ENCODE peak calls at places on chromosomes 16 and 17, in four cellular contexts. P is suprapubic skin, G is tibial artery, U is tibial nerve. Z is an unnamed sample.

GRCh38 chr17:77821114-77821513 is 137.4 kb upstream of the TNRC6C start:
- DNase-seq in G (peak), U (no peak), P (no peak), Z (no peak)

GRCh38 chr17:47816947-47817346 is 4.6 kb downstream of the OSBPL7 start:
- DNase-seq in U (no peak), P (peak), G (no peak), Z (no peak)

GRCh38 chr17:77454560-77455095 is 313.9 kb downstream of the SEC14L1 start:
- DNase-seq in U (no peak), G (no peak), P (no peak), Z (no peak)

GRCh38 chr16:22813946-22814325 is at the start of gene HS3ST2:
- DNase-seq in U (no peak), P (peak), G (peak), Z (no peak)

GRCh38 chr16:24635900-24636610 is 93.4 kb upstream of the TNRC6A start:
- DNase-seq in P (peak), U (peak), G (peak), Z (no peak)

GRCh38 chr16:30924086-30924714 is 828 bp downstream of the FBXL19 start:
- DNase-seq in U (no peak), P (peak), G (peak), Z (no peak)

GRCh38 chr16:81649561-81649960 is 129.5 kb upstream of the PLCG2 start:
- DNase-seq in G (no peak), P (no peak), U (no peak), Z (no peak)

GRCh38 chr17:58556833-58557250 is 42.4 kb upstream of the MTMR4 start:
- DNase-seq in U (no peak), G (no peak), P (no peak), Z (no peak)

GRCh38 chr16:49463529-49463928 is 89.9 kb downstream of the C16orf78 start:
- DNase-seq in U (no peak), G (peak), P (peak), Z (no peak)

GRCh38 chr16:71414038-71414437 is 27.8 kb downstream of the TLE7 start:
- DNase-seq in G (no peak), P (no peak), U (no peak), Z (no peak)

GRCh38 chr17:31570231-31570630 is 178.8 kb downstream of the RAB11FIP4 start:
- DNase-seq in G (no peak), P (no peak), U (no peak), Z (no peak)

GRCh38 chr17:82052638-82053059 is 951 bp downstream of the GPS1 start:
- DNase-seq in G (no peak), P (no peak), U (no peak), Z (no peak)

GRCh38 chr17:77649717-77650211 is 308.7 kb upstream of the TNRC6C start:
- DNase-seq in P (peak), U (no peak), G (no peak), Z (no peak)

GRCh38 chr17:47621293-47622178 is 28.2 kb upstream of the KPNB1 start:
- DNase-seq in U (no peak), P (no peak), G (peak), Z (no peak)

DNA sequence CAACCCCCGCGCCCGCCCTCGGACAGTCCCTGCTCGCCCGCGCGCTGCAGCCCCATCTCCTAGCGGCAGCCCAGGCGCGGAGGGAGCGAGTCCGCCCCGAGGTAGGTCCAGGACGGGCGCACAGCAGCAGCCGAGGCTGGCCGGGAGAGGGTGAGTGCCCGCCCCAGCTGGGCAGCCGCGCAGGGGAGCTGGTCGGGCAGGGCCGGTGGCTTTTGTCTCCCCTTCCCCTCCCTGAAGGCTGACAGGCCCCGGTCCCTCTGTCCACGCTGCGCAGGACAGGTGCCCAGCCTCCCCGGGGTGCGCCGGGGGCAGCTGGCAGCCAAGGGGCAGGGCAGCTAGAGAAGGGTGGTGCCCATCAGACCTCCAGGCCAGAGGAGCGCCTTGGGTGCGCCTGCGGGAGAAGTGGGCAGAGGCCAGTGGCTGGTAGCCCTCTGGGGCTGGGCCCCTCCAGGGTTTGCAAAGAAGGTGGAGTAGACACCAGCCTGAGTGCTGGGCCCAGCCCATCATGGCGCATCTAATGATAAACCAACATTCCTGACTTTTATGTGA is 278 bp downstream of the ITGB4 start:
- DNase-seq in G (no peak), P (peak), U (no peak), Z (no peak)
- H3K4me3 ChIP-seq in G (peak), P (peak), U (peak), Z (peak)

DNA sequence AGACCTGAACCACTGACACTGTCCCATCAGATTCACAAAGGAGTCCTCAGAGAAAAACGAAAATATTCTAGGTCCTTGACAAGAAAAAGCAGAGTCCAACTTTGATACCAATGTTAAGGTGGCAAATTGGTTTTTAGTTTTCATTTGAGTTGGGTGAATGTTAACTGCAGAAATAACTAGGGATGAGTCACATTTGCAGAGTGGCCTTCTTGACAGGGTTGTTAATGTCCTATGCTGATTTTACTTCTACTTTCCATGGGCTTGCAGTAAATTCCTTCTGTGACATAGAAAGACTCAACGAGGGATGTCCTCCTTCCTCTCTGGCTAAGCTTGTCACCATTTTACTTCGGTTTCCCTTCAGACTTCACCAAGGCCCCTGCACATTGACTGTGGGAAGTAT is 47.2 kb upstream of the ICAM2 start:
- DNase-seq in G (no peak), U (no peak), P (no peak), Z (no peak)
- H3K27ac ChIP-seq in G (no peak), U (no peak), P (no peak), Z (no peak)

DNA sequence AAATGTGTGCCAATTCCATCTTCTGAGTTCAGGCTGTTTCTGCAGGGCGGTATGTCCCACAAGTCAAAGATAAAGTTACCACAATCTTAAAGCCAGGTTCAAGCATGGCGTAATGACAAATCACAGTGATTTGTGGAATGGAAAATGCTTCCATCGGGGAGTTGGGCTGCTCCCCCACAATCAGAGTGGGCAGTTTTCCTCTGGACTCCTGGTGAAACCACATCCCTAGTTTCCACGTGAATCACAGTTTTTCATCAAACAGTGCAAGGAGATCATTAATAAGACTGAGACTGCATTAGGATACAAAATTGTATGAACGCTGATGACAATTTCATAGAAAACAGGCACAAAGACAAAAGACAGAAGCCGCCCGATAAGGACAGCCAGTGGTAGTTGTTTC is 3.5 kb downstream of the LITAF start:
- DNase-seq in G (no peak), P (no peak), U (no peak), Z (no peak)
- H3K4me3 ChIP-seq in G (no peak), P (no peak), U (no peak), Z (peak)

DNA sequence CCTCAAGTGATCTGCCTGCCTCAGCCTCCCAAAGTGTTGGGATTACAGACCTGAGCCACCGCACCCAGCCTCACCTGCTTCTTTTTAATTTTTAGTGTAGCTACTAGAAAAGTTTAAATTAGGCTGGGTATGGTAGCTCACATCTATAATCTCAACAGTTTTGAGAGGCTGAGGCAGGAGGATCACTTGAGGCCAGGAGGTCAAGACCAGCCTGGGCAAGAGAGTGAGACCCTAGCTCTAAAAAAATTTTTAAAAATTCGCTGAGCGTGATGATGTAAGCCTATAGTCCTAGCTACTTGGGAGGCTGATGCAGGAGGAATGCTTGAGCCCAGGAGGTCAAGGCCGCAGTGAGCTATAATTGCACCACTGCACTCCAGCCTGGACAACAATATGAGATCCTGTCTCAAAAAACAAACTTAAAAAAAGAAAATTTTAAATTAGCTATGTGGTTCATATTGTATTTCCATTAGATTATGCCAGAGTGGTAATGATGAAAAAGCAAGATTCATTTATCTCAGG is 34.9 kb downstream of the TXNDC11 start:
- DNase-seq in U (no peak), G (no peak), P (no peak), Z (no peak)
- H3K27ac ChIP-seq in U (no peak), G (no peak), P (no peak), Z (no peak)

GRCh38 chr16:89169778-89170177 is 1.8 kb upstream of the CDH15 start:
- DNase-seq in U (no peak), G (no peak), P (no peak), Z (no peak)

GRCh38 chr16:89170346-89171215 is 967 bp upstream of the CDH15 start:
- DNase-seq in P (no peak), G (no peak), U (no peak), Z (no peak)

GRCh38 chr16:89172901-89173628 is 1.5 kb downstream of the CDH15 start:
- DNase-seq in P (no peak), U (no peak), G (no peak), Z (no peak)

GRCh38 chr16:89172171-89172900 is 788 bp downstream of the CDH15 start:
- DNase-seq in P (no peak), U (no peak), G (no peak), Z (no peak)

DNA sequence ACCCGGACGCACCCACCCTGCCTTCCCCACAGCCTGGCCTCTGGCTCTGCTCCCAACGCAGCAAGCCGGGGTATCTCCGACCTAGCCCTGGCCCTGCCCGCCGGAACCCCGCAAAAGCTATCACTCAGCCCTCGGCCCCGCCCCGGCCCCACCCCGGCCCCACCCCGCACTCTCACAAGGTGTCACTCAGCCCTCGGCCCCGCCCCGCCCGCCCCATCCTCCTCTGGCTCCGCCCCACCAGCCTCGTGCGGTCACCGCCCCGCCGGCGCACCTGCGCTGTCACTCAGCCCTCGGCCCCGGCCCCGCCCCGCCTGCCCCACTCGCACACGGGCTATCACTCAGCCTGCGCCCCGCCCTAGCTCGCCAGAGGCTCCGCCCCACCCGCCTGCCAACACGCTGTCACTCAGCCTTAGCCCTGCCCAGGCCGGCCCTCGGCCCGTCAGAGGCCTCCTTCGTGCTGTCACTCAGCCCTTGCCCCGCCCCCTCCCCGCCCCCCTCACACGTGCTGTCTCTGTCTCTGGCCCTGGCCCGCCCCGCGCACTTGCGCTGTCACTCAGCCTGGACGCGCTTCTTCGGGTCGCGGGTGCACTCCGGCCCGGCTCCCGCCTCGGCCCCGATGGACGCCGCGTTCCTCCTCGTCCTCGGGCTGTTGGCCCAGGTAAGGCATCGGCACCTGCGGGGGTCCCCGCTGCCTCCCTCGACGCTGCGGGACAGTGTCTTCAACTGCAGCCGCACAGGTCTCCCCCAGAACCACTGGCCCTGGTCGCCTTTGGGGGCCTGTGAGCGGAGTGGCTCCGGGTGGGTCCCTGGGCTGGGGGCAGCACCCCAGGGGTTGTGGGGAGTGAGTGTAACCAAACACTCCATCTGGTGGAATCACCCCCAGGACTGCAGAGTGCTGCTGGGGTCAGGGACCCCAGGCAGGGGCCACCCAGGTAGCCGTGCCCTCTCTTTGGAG is at the start of gene CDH15:
- DNase-seq in U (peak), G (peak), P (peak), Z (peak)
- H3K4me3 ChIP-seq in U (peak), G (peak), P (peak), Z (peak)

DNA sequence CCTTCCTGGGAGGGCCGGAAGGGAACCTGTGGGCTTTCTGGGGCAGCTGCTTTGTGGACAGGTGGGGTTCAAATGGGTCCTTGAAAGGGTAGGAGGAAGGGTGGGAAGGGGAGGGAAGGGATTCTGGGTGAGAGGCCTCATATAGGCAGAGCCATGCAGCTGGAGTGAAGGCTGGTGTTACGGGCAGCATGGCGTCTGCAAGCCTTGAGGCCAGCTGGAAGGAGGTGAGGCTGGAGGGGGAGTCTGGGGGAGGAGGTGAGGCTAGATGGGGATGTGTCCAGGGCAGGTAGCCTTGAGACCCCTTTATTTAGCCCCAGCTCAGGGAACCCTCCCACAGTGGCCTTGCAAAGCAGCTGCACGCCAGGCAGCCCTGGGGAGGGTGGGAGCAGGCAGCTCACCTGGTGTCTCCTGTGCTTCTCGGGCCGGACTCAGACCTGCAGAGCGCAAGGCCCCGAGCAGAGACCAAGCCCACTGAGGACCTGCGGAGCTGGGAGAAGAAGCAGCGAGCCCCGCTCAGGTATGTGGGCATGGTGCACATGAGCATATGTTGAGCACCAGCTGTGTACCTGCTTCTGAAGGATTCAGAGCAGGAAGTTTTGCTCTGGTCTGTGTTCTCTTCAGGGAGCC is 50.6 kb downstream of the SNX20 start:
- DNase-seq in U (no peak), G (no peak), P (no peak), Z (no peak)
- H3K27ac ChIP-seq in U (no peak), G (no peak), P (no peak), Z (no peak)

GRCh38 chr16:79601978-79602609 is 1.6 kb upstream of the MAF start:
- DNase-seq in U (peak), G (peak), P (peak), Z (peak)

GRCh38 chr16:79599256-79599836 is 1.2 kb downstream of the MAF start:
- DNase-seq in P (peak), U (no peak), G (no peak), Z (no peak)

GRCh38 chr16:79599837-79600635 is 501 bp downstream of the MAF start:
- DNase-seq in U (no peak), G (peak), P (no peak), Z (no peak)

GRCh38 chr16:79601092-79601977 is 798 bp upstream of the MAF start:
- DNase-seq in G (peak), P (peak), U (no peak), Z (no peak)

GRCh38 chr16:79600636-79601091 is at the start of gene MAF:
- DNase-seq in G (peak), U (peak), P (peak), Z (peak)
- H3K4me3 ChIP-seq in G (peak), U (peak), P (peak), Z (peak)

Z was measured in thoracic aorta.